ENCODE peak calls at places on chromosomes 16 and 17, in four cellular contexts. E, M, Y and R are unnamed samples.
A peak's percentile ranks its signal among the peaks of the same experiment; 100 is the strongest.

GRCh38 chr17:29107933-29108805 is 65.2 kb downstream of the PIPOX start:
- DNase-seq in Y (no peak), E (no peak), M (no peak), R (no peak)

GRCh38 chr17:82200743-82201497 is 11.7 kb downstream of the CCDC57 start:
- DNase-seq in M (no peak), E (no peak), Y (peak; percentile 51), R (peak; percentile 92)

GRCh38 chr16:79776243-79776884 is 175.8 kb upstream of the MAF start:
- DNase-seq in Y (no peak), E (no peak), M (peak; percentile 48), R (no peak)

GRCh38 chr17:68344701-68345136 is 53.4 kb downstream of the ARSG start:
- DNase-seq in M (peak; percentile 21), E (no peak), Y (no peak), R (no peak)

GRCh38 chr16:11175850-11176341 is 80.1 kb downstream of the SOCS1 start:
- DNase-seq in E (no peak), M (no peak), Y (no peak), R (no peak)

GRCh38 chr17:61126476-61127240 is 273.0 kb upstream of the TBX2 start:
- DNase-seq in M (no peak), Y (no peak), E (no peak), R (no peak)

GRCh38 chr17:76491271-76492184 is 9.7 kb downstream of the RHBDF2 start:
- DNase-seq in Y (no peak), M (no peak), E (no peak), R (no peak)

GRCh38 chr16:23570992-23571632 is 13.6 kb downstream of the UBFD1 start:
- DNase-seq in E (no peak), Y (no peak), M (no peak), R (no peak)

GRCh38 chr17:14282700-14283099 is 18.2 kb upstream of the HS3ST3B1 start:
- DNase-seq in Y (no peak), M (no peak), E (no peak), R (no peak)

GRCh38 chr17:76547183-76547641 is 7.4 kb downstream of the PRCD start:
- DNase-seq in M (peak; percentile 70), E (no peak), Y (peak; percentile 79), R (no peak)